ENCODE peak calls at places on chromosome 22, in six cellular contexts. R is IMR-90, W is mesenchymal stem cell, D is H9, Y is trophoblast cell, X is H1. B is an unnamed sample.

GRCh38 chr22:45478108-45478771 is 24.4 kb upstream of the FBLN1 start:
- DNase-seq in Y (peak), R (peak), X (no peak), D (no peak), W (peak), B (no peak)

GRCh38 chr22:18000441-18001039 is 23.8 kb downstream of the MICAL3 start:
- DNase-seq in X (no peak), R (no peak), Y (no peak), D (no peak), W (peak), B (peak)

GRCh38 chr22:42134033-42135020 is 3.7 kb upstream of the CYP2D6 start:
- DNase-seq in X (no peak), Y (no peak), W (no peak), D (no peak), R (no peak), B (no peak)

GRCh38 chr22:45172872-45173585 is 9.3 kb downstream of the NUP50 start:
- DNase-seq in R (no peak), W (no peak), D (no peak), X (no peak), Y (no peak), B (no peak)

GRCh38 chr22:30326704-30327362 is at the start of gene TBC1D10A:
- DNase-seq in X (peak), D (peak), Y (peak), R (peak), W (peak), B (peak)

GRCh38 chr22:47215851-47216250 is 453.4 kb downstream of the TBC1D22A start:
- DNase-seq in D (no peak), R (no peak), W (no peak), Y (no peak), X (no peak), B (no peak)

GRCh38 chr22:37499006-37499707 is 13.0 kb upstream of the MFNG start:
- DNase-seq in W (peak), Y (no peak), D (no peak), X (no peak), R (no peak), B (no peak)

GRCh38 chr22:37132773-37133172 is 16.9 kb downstream of the IL2RB start:
- DNase-seq in X (no peak), W (no peak), D (no peak), Y (no peak), R (no peak), B (no peak)

GRCh38 chr22:37303821-37304274 is 21.5 kb downstream of the CYTH4 start:
- DNase-seq in D (no peak), Y (peak), R (peak), X (no peak), W (peak), B (no peak)

GRCh38 chr22:45207981-45208664 is 32.6 kb downstream of the KIAA0930 start:
- DNase-seq in X (no peak), W (peak), Y (peak), D (peak), R (peak), B (no peak)

GRCh38 chr22:25956801-25957200 is 212.5 kb upstream of the SEZ6L start:
- DNase-seq in W (no peak), Y (no peak), R (no peak), D (no peak), X (no peak), B (no peak)

GRCh38 chr22:47041201-47042115 is 279.0 kb downstream of the TBC1D22A start:
- DNase-seq in X (no peak), D (no peak), W (no peak), R (no peak), Y (no peak), B (no peak)

GRCh38 chr22:31089101-31090100 is 8.3 kb downstream of the SMTN start:
- DNase-seq in R (no peak), X (no peak), Y (peak), W (peak), D (no peak), B (no peak)

GRCh38 chr22:37739611-37740049 is 42.8 kb downstream of the TRIOBP start:
- DNase-seq in R (no peak), W (no peak), X (no peak), Y (peak), D (no peak), B (no peak)

GRCh38 chr22:37369536-37369935 is 57.7 kb downstream of the ELFN2 start:
- DNase-seq in W (no peak), R (no peak), D (no peak), X (no peak), Y (no peak), B (no peak)

GRCh38 chr22:46287873-46288751 is 8.6 kb upstream of the GTSE1 start:
- DNase-seq in Y (no peak), X (no peak), W (no peak), R (no peak), D (no peak), B (no peak)

GRCh38 chr22:48695251-48695650 is 1132.4 kb downstream of the BRD1 start:
- DNase-seq in Y (no peak), W (no peak), X (no peak), D (no peak), R (no peak), B (no peak)

GRCh38 chr22:29503811-29504372 is 23.9 kb downstream of the NEFH start:
- DNase-seq in D (no peak), R (peak), Y (no peak), W (peak), X (no peak), B (no peak)

GRCh38 chr22:49872347-49872746 is 18.7 kb downstream of the ZBED4 start:
- DNase-seq in R (no peak), W (no peak), D (no peak), Y (no peak), X (no peak), B (no peak)

GRCh38 chr22:29700206-29700948 is 19.4 kb upstream of the CABP7 start:
- DNase-seq in D (no peak), X (no peak), R (peak), Y (peak), W (no peak), B (no peak)

GRCh38 chr22:11628651-11629511 is 3899.1 kb upstream of the OR11H1 start:
- DNase-seq in X (no peak), R (no peak), Y (no peak), D (no peak), W (no peak), B (no peak)

GRCh38 chr22:36253523-36254490 is 874 bp downstream of the APOL1 start:
- DNase-seq in W (no peak), D (peak), Y (no peak), R (no peak), X (no peak), B (no peak)

GRCh38 chr22:24555160-24555495 is 190 bp upstream of the GUCD1 start:
- DNase-seq in Y (peak), X (peak), R (peak), W (peak), D (peak), B (peak)
- H4K91ac ChIP-seq in Y (peak), X (peak), R (peak), W (peak), D (no peak), B (no peak)

GRCh38 chr22:19422440-19423301 is 8.9 kb downstream of the HIRA start:
- DNase-seq in D (no peak), X (no peak), W (no peak), R (no peak), Y (peak), B (no peak)
- H4K91ac ChIP-seq in D (no peak), X (no peak), W (no peak), R (no peak), Y (no peak), B (no peak)

DNA sequence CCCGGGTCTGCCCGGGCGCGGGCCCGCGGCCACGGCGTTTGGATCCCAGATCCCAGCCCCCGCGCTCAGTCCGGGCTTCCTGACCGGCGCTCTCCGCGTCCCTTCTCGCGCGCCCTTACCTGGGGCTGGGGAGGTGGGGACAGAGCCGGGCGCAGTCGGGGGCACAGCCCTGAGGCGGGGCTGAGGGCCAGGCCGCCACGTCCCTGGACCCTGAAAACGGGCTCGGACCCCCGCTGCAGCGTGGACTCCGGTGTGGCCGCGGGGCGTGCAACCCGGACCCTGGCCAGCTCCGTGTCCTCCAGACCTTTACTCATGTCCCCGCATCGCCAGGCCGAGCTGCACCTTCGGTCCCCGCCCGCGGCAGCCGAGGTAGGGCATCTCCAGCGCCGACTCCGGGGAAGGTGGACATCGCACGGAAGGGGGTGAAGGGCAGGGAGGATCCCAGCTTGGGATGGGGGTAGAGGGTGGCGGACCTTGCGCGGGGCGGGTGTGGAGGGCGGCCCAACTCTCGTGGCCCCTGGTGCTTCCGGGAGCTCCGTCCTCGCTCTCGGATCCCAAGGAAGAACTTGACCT is 9.9 kb upstream of the AIFM3 start:
- DNase-seq in D (peak), X (no peak), W (peak), Y (peak), R (no peak), B (no peak)
- H4K91ac ChIP-seq in D (no peak), X (peak), W (peak), Y (peak), R (no peak), B (no peak)

GRCh38 chr22:22169923-22170322 is 74.7 kb upstream of the VPREB1 start:
- DNase-seq in Y (no peak), R (no peak), W (no peak), X (no peak), D (no peak), B (no peak)
- H4K91ac ChIP-seq in Y (no peak), R (no peak), W (no peak), X (no peak), D (no peak), B (no peak)

GRCh38 chr22:27574651-27575050 is 226.9 kb downstream of the MN1 start:
- DNase-seq in X (no peak), R (no peak), D (no peak), Y (no peak), W (no peak), B (no peak)

GRCh38 chr22:27573992-27574391 is 227.6 kb downstream of the MN1 start:
- DNase-seq in W (peak), D (no peak), Y (no peak), R (peak), X (no peak), B (no peak)

GRCh38 chr22:27576413-27576812 is 225.1 kb downstream of the MN1 start:
- DNase-seq in R (no peak), W (no peak), X (no peak), D (no peak), Y (no peak), B (no peak)

GRCh38 chr22:27576815-27577564 is 224.6 kb downstream of the MN1 start:
- DNase-seq in X (no peak), Y (no peak), D (no peak), W (peak), R (peak), B (no peak)

DNA sequence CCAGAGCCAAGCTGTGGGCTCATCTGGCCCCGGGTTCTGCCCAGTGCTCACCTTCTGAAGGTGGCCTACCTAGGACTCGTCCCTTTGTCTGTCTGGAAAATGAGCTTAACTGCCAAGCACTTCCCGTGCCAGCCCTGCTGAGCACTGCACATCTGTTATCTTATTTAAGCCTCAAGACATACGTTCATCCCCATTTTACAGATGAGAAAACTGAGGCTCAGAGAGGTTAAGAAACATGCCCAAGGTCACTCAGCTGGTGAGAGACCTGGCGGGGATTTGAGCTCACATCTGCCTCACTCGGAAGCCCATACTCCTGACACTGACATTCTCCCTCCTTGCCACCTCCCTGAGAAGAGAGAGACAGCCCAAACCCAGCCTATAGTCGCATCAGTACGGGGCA is 226.2 kb downstream of the MN1 start:
- DNase-seq in W (no peak), D (no peak), X (no peak), Y (no peak), R (no peak), B (no peak)
- H4K91ac ChIP-seq in W (no peak), D (no peak), X (no peak), Y (no peak), R (no peak), B (no peak)

DNA sequence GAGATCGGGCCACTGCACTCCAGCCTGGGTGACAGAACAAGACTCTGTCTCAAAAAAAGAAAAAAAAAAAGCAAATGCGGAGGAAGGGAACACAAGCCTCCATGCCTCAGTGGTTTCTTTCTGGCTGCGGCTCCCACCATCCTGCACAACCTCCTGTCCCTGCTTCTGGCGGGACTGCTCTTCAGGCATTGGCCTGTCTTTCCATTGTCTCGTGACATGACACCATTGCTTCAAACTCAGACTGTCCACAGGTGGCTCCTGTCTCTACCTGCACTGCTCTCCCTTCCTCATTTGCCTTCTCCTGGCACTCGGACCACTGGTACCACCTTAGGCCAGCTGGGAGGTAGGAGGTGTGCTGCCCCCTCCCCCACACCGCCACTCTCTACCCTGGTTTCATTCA is 10.6 kb upstream of the PPM1F start:
- DNase-seq in Y (no peak), W (no peak), X (no peak), R (no peak), D (no peak), B (no peak)
- H4K91ac ChIP-seq in Y (no peak), W (no peak), X (no peak), R (no peak), D (no peak), B (no peak)

GRCh38 chr22:27370987-27371386 is 430.6 kb downstream of the MN1 start:
- DNase-seq in R (no peak), X (no peak), Y (no peak), D (no peak), W (no peak), B (no peak)
- H4K91ac ChIP-seq in R (no peak), X (no peak), Y (no peak), D (no peak), W (peak), B (no peak)

DNA sequence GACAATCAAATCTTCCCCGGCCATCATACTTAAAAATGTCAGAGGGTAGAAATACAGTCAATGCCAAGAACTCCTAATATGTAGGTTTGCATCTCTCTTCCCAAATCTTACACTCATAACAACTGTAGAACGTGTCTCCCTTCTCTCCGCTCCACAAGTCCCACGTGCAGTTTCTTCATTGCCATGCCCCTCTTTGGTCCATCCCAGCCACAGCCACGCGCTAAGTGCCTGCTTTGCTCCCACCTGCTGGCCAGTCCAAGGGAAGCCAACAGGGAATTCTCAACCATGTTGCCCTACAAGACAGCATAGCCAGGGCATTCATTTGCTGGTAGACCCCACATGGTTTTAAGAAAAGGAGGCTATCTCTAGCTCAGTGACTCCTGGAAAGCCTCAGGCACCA is 420.6 kb upstream of the ISX start:
- DNase-seq in Y (no peak), R (no peak), X (peak), W (no peak), D (peak), B (no peak)
- H4K91ac ChIP-seq in Y (no peak), R (no peak), X (no peak), W (no peak), D (no peak), B (no peak)

GRCh38 chr22:23418159-23418788 is 161.8 kb downstream of the IGLL1 start:
- DNase-seq in X (no peak), D (no peak), R (no peak), W (no peak), Y (peak), B (no peak)
- H4K91ac ChIP-seq in X (no peak), D (no peak), R (no peak), W (no peak), Y (peak), B (no peak)

B was measured in neuronal stem cell.